ENCODE peak calls at places on chromosomes 3 and 15, in eight cellular contexts. S is transverse colon, J is A549, O is fibroblast of lung, T is prostate gland, U is GM23338, X is ovary, P is Peyer's patch. B is an unnamed sample. For H3K4me1, the result is how much of the 10 kb centered on the place peaks cover.

GRCh38 chr3:61451841-61452240 is 109.5 kb upstream of the PTPRG start:
- DNase-seq in O (peak), U (no peak), P (no peak), T (no peak), X (no peak), J (no peak), S (no peak), B (no peak)

GRCh38 chr3:185558395-185558794 is 6.0 kb upstream of the LIPH start:
- DNase-seq in X (no peak), S (peak), U (no peak), P (peak), O (no peak), T (peak), J (no peak), B (no peak)

GRCh38 chr15:67840747-67841634 is 1.1 kb upstream of the RNU6-1 start:
- DNase-seq in X (peak), U (no peak), T (no peak), P (no peak), S (peak), J (peak), O (peak), B (peak)

GRCh38 chr3:13197795-13198194 is 124.6 kb upstream of the IQSEC1 start:
- DNase-seq in S (no peak), T (no peak), O (no peak), J (no peak), P (no peak), X (no peak), U (no peak), B (no peak)

GRCh38 chr3:156628095-156628690 is 46.2 kb upstream of the TIPARP start:
- DNase-seq in P (no peak), O (no peak), T (no peak), J (no peak), S (no peak), X (no peak), U (peak), B (no peak)

GRCh38 chr3:12601072-12601471 is 44.2 kb downstream of the MKRN2 start:
- DNase-seq in S (no peak), P (no peak), T (no peak), X (no peak), J (peak), U (no peak), O (peak), B (no peak)

GRCh38 chr15:57506422-57506821 is 85.3 kb upstream of the MYZAP start:
- DNase-seq in U (peak), X (no peak), P (no peak), O (no peak), S (no peak), T (no peak), J (peak), B (no peak)

GRCh38 chr15:92166029-92166428 is 227.7 kb upstream of the ST8SIA2 start:
- DNase-seq in O (no peak), P (no peak), X (no peak), T (no peak), J (no peak), U (no peak), S (no peak), B (no peak)

GRCh38 chr3:65245133-65246076 is 557.6 kb upstream of the ADAMTS9 start:
- DNase-seq in S (no peak), T (no peak), P (no peak), O (peak), X (peak), U (peak), J (no peak), B (no peak)

GRCh38 chr3:155193868-155194267 is 99.6 kb downstream of the STRIT1 start:
- DNase-seq in P (no peak), S (no peak), O (no peak), J (no peak), X (no peak), T (no peak), U (no peak), B (no peak)

GRCh38 chr3:69189487-69189886 is 67.1 kb upstream of the LMOD3 start:
- DNase-seq in P (no peak), S (no peak), X (no peak), J (no peak), O (no peak), T (no peak), U (no peak), B (no peak)

GRCh38 chr15:67186226-67186649 is 68.2 kb downstream of the AAGAB start:
- DNase-seq in P (no peak), X (peak), J (peak), O (no peak), U (no peak), T (peak), S (no peak), B (no peak)

GRCh38 chr3:39414421-39414907 is 7.9 kb downstream of the RPSA start:
- DNase-seq in O (peak), J (peak), T (no peak), P (no peak), U (no peak), S (peak), X (no peak), B (no peak)

GRCh38 chr3:172869356-172869755 is 118.8 kb downstream of the ECT2 start:
- DNase-seq in U (no peak), T (peak), S (peak), X (no peak), O (peak), J (peak), P (no peak), B (no peak)

GRCh38 chr3:71492566-71492965 is 91.0 kb downstream of the FOXP1 start:
- DNase-seq in X (no peak), O (no peak), S (no peak), U (no peak), T (no peak), J (no peak), P (no peak), B (no peak)

GRCh38 chr3:175193815-175194518 is 334.8 kb downstream of the NAALADL2 start:
- DNase-seq in X (no peak), U (no peak), P (no peak), T (no peak), J (no peak), S (no peak), O (peak), B (no peak)

GRCh38 chr3:47578691-47579632 is at the start of gene CSPG5:
- DNase-seq in P (no peak), T (no peak), X (peak), U (peak), S (peak), J (no peak), O (no peak), B (no peak)

GRCh38 chr3:159210336-159210735 is 408.5 kb downstream of the MFSD1 start:
- DNase-seq in S (no peak), T (no peak), U (no peak), X (no peak), O (no peak), J (no peak), P (no peak), B (no peak)

GRCh38 chr3:129180461-129180860 is 3.2 kb downstream of the CNBP start:
- DNase-seq in O (no peak), T (no peak), P (no peak), S (no peak), U (no peak), X (no peak), J (no peak), B (no peak)
- TF ChIP-seq CTCF in O (no peak), T (no peak), P (no peak), S (no peak), U (no peak), X (no peak), J (no peak), B (no peak)

DNA sequence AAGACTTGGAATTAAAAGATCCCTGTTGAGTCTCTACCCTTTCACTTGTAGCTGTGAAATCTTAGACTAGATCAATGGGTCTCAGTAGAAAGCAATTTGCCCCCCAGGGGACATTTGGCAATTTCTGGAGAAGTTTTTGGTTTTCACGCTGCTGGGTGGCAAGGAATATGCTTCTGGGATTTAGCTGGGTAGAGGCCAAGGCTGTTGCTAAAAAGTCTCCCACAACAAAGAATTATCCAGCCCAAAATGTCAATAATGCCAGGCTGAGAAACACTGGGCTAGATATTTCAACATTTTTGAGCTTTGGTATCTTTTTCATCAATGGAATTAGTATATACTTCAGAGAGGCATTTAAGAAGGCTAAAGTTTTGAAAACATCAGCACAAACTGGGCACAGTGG is 8.7 kb downstream of the CAPN7 start:
- DNase-seq in P (no peak), J (no peak), S (no peak), X (no peak), O (no peak), T (no peak), U (no peak), B (no peak)
- H3K4me3 ChIP-seq in P (no peak), J (no peak), S (no peak), X (no peak), O (no peak), T (no peak), U (no peak), B (no peak)

GRCh38 chr3:44805960-44806359 is 44.4 kb downstream of the KIF15 start:
- DNase-seq in J (no peak), T (no peak), U (peak), P (no peak), O (no peak), S (no peak), X (no peak), B (no peak)

GRCh38 chr3:44802006-44802405 is 40.4 kb downstream of the KIF15 start:
- DNase-seq in U (no peak), O (no peak), S (no peak), T (no peak), P (no peak), J (no peak), X (no peak), B (no peak)

GRCh38 chr3:44803298-44803697 is 41.7 kb downstream of the KIF15 start:
- DNase-seq in P (no peak), O (no peak), J (no peak), X (no peak), U (no peak), S (no peak), T (no peak), B (no peak)
- H3K4me1 ChIP-seq in P (under half), O (under half), J (under half), X (under half), U (under half), S (under half), T (under half), B (under half)

DNA sequence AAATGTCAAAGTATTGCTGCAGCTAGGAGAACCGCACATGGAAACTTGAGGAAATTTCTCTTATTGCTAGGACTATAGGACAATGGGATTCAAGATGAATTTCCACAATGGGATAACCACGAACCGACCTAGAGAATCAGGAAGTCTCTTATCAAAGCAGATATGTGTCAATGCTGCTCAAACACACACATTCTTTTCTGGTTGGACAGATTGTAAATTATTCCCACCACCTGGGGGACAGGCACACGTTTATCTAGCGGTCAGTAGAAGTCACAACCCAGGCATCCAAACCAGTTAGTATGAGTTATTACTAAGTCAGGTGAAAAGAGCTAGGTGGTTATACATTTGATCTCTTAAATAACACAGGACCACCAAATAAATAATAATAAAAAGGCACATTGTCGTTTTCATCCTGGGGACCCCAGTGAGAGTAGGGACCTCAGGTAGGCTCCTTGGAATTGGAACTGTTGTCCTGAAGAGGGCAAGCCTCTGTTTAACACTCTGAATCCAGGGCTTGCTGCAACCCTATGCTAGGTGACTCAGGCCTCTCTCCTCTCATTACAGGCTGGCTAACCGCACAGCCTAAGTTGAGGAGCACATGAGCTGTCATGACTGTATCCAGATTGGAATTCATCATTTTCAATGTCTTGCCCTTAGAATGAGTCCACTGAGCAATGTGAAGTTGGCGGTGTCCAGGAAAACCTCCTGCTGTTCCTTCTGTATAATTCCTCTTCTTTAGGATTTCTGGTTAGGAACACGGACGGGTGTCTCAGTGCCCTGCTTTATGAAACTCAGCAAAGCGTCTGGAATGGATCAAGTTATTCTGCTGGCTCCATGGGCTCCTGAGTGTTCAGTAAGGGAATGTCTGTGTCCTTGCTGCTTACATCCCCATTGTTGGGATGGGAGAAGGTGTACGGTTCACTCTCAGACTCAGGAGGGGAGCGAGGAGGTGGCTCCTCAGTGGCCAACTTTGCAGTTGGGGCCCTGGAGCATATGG is 59.0 kb downstream of the CLEC3B start:
- DNase-seq in T (no peak), S (no peak), U (no peak), P (no peak), J (no peak), X (no peak), O (peak), B (no peak)
- TF ChIP-seq CTCF in T (no peak), S (no peak), U (no peak), P (no peak), J (no peak), X (no peak), O (peak), B (no peak)

GRCh38 chr3:197575362-197575761 is 19.6 kb upstream of the BDH1 start:
- DNase-seq in S (no peak), T (no peak), J (no peak), O (no peak), U (no peak), P (no peak), X (no peak), B (no peak)
- H3K4me3 ChIP-seq in S (no peak), T (no peak), J (no peak), O (no peak), U (peak), P (no peak), X (no peak), B (no peak)

GRCh38 chr15:71329041-71329440 is 213.8 kb downstream of the THSD4 start:
- DNase-seq in X (no peak), U (no peak), O (peak), S (peak), T (no peak), J (no peak), P (no peak), B (no peak)

GRCh38 chr15:71332605-71333004 is 217.3 kb downstream of the THSD4 start:
- DNase-seq in U (no peak), P (no peak), O (peak), J (no peak), S (no peak), T (no peak), X (no peak), B (no peak)

GRCh38 chr15:71329509-71330260 is 214.4 kb downstream of the THSD4 start:
- DNase-seq in P (peak), S (peak), J (peak), O (peak), X (no peak), U (no peak), T (no peak), B (no peak)

GRCh38 chr15:71325461-71325860 is 210.2 kb downstream of the THSD4 start:
- DNase-seq in S (no peak), X (no peak), U (no peak), J (no peak), P (no peak), T (no peak), O (no peak), B (no peak)

DNA sequence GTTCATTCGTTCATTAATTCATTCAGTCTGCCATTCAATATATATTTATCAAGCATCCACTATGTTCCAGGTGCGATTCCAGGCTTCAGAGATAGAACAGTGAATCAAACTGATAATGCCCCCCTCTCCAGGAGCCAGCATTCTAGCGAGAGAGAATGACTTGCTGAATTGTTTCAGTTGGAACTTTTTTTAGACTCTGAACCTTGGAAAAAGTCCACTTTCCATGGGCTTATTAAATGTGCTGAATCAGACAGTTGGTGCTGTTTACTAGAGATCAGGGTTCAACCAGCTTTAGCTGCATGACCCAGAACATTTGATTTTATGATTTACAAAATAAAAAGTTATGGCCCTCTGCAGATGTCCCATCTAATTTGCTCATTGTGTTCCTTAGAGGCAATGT is 213.2 kb downstream of the THSD4 start:
- DNase-seq in O (peak), P (no peak), T (no peak), S (no peak), U (no peak), J (no peak), X (no peak), B (no peak)
- H3K4me1 ChIP-seq in O (under half), P (under half), T (under half), S (under half), U (under half), J (under half), X (under half), B (under half)

GRCh38 chr3:107249132-107249531 is 128.1 kb upstream of the CCDC54 start:
- DNase-seq in T (peak), U (no peak), X (no peak), O (no peak), S (no peak), P (no peak), J (no peak), B (no peak)

GRCh38 chr3:107247116-107247515 is 130.1 kb upstream of the CCDC54 start:
- DNase-seq in X (no peak), U (no peak), T (no peak), O (no peak), P (no peak), S (no peak), J (no peak), B (no peak)

DNA sequence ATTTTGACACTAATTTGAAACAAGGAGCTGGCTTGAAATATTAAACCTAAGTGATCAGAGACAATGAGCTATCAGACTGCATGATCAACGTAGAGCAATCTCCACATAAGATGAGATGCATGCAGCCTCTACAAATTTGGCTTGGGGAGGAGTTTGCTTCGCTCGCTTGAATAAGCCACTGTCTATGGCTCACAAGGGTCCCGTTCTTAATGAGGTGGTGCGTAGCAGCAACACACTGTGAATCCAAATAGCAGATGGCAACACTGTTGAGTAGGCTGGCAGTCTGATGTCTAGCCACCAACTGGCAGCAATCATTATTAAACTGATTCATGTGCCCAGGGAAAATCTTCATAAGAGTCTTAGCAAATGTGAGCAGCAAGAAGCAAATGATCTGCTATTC is 125.4 kb upstream of the CCDC54 start:
- DNase-seq in X (no peak), O (no peak), S (no peak), P (no peak), U (no peak), J (no peak), T (no peak), B (no peak)
- TF ChIP-seq CTCF in X (no peak), O (no peak), S (no peak), P (no peak), U (no peak), J (no peak), T (no peak), B (no peak)

GRCh38 chr15:38868326-38869114 is 303.9 kb upstream of the RASGRP1 start:
- DNase-seq in S (peak), J (peak), O (peak), X (no peak), T (no peak), P (peak), U (no peak), B (no peak)
- H3K4me3 ChIP-seq in S (no peak), J (no peak), O (no peak), X (no peak), T (no peak), P (no peak), U (no peak), B (no peak)

DNA sequence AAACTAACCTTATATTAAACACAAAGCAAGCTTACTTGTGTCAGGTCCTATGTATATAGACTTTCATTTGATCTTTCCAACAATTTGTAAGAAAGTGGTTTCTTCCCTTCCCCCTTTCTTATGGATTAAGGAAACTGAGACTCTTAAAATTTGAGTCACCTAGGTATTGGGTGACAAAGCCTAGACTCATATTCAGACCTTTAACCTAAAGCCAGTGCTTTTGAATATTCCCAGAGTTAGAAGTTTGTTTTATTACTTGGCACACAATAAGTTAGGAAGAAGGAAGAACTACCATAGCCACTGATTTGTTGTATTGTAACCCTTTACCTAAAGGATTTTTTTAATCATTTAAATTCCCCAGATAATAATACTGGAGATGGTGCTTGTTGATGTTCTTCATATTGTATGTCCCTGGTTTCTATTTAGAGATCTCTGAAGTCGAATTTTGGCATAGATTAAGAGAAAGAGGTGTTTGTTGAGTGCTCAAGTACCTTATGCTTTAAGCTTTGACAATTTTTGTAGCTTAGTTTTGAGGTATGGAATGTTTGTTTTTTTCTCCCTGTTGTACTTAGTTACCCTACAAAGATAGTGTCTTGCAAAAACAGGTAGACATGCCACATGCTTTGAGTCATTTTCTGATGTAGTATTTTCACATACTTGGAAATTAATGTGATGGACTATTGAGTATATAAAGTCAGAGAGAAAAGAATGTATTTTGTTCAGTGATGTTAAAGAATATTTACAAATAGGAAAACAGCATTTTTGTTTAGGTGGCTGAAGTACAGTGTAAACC is 11.2 kb downstream of the TSC22D2 start:
- DNase-seq in T (no peak), S (no peak), O (no peak), P (no peak), J (no peak), U (no peak), X (no peak), B (no peak)
- H3K4me1 ChIP-seq in T (under half), S (under half), O (under half), P (under half), J (half or more), U (under half), X (under half), B (under half)

DNA sequence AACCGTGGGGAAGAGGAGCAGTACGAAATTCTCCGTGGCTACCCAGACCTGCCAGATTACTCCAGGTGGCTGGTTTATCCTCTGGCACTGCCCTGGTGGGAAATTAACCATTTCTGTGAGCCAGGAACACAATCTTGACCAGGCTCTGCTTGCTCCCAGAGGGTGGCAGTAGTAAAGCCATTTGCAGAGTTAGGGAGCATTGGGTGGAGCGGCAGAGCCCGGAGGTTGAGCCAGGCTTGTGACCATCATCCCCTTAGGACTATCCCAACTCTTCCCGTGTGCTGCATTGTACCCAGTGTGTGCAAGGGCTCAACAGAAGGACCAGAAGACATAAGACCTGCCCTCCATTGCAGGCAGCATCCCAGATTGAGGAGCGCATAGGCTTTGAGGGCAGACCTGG is 5.3 kb downstream of the KNG1 start:
- DNase-seq in X (no peak), S (no peak), J (peak), T (no peak), P (peak), O (peak), U (peak), B (no peak)
- TF ChIP-seq CTCF in X (no peak), S (peak), J (peak), T (no peak), P (no peak), O (peak), U (peak), B (no peak)